ENCODE peak calls at places on chromosomes 11 and 22, in six cellular contexts. R, Y, L, V, Z and X are unnamed samples.

GRCh38 chr22:23193882-23194281 is 13.6 kb downstream of the BCR start:
- ATAC-seq in R (peak; percentile 42), Y (no peak), Z (no peak), L (no peak), V (no peak), X (no peak)

GRCh38 chr11:60852639-60853468 is 2.9 kb downstream of the PTGDR2 start:
- ATAC-seq in R (no peak), L (peak; percentile 80), V (no peak), Z (no peak), Y (no peak), X (no peak)

GRCh38 chr11:11568651-11569229 is 53.1 kb downstream of the GALNT18 start:
- ATAC-seq in V (no peak), Z (no peak), Y (no peak), L (no peak), R (no peak), X (no peak)

GRCh38 chr11:130611791-130612251 is 163.4 kb downstream of the ADAMTS15 start:
- ATAC-seq in Z (no peak), L (no peak), V (peak; percentile 46), R (no peak), Y (peak; percentile 90), X (no peak)

GRCh38 chr22:19530751-19531150 is 6.5 kb upstream of the CLDN5 start:
- ATAC-seq in V (no peak), L (no peak), Y (peak; percentile 30), Z (no peak), R (peak; percentile 13), X (no peak)

GRCh38 chr11:225734-226453 is 10.2 kb downstream of the SIRT3 start:
- ATAC-seq in Z (no peak), R (no peak), L (no peak), V (no peak), Y (no peak), X (no peak)

GRCh38 chr11:112882494-112883381 is 78.5 kb upstream of the NCAM1 start:
- ATAC-seq in L (no peak), Y (no peak), Z (peak; percentile 77), V (no peak), R (peak; percentile 84), X (no peak)

GRCh38 chr11:105589346-105589745 is 20.5 kb upstream of the GRIA4 start:
- ATAC-seq in L (no peak), R (no peak), V (no peak), Z (no peak), Y (no peak), X (no peak)

DNA sequence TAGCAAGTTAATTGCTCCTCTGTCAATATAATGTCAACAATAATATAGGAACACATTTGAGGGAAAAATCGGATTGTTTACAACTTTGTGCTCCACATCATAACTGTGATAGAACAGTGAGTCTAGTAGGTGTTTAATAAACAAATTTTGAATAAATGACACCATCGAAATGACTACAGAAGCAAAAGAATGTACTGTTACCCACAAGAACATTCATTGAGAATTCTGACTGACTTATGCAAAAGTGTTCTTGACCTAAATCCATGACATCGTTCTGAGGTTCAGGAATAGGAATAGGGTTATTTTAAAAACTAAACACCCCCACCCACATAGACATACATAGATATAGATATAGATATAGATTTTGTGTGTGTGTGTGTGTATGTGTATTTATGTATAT is 8.4 kb downstream of the LRRC4C start:
- ATAC-seq in L (no peak), Z (no peak), R (no peak), Y (no peak), V (no peak), X (no peak)
- H3K27ac ChIP-seq in L (no peak overlapping the region), Z (no peak overlapping the region), R (no peak overlapping the region), Y (no peak overlapping the region), V (no peak overlapping the region), X (no peak overlapping the region)

GRCh38 chr11:110434952-110435779 is 5.4 kb downstream of the FDX1 start:
- ATAC-seq in Z (no peak), L (no peak), Y (no peak), R (no peak), V (no peak), X (no peak)
- TF ChIP-seq CTCF in Z (no peak), L (no peak), Y (peak; percentile 37), R (no peak), V (peak; percentile 74), X (no peak)

GRCh38 chr22:40606306-40606705 is 30.2 kb downstream of the MRTFA start:
- ATAC-seq in Y (no peak), Z (no peak), R (no peak), L (peak; percentile 64), V (no peak), X (no peak)

GRCh38 chr22:40603088-40603605 is 33.4 kb downstream of the MRTFA start:
- ATAC-seq in R (no peak), V (peak; percentile 80), Y (peak; percentile 70), Z (no peak), L (peak; percentile 55), X (no peak)

GRCh38 chr22:40599731-40600130 is 36.8 kb downstream of the MRTFA start:
- ATAC-seq in R (no peak), L (no peak), Y (no peak), Z (no peak), V (no peak), X (no peak)

GRCh38 chr22:40605676-40606250 is 30.8 kb downstream of the MRTFA start:
- ATAC-seq in V (no peak), Y (no peak), L (peak; percentile 52), R (no peak), Z (no peak), X (no peak)

GRCh38 chr22:40602231-40602630 is 34.3 kb downstream of the MRTFA start:
- ATAC-seq in V (no peak), R (no peak), Y (no peak), Z (no peak), L (no peak), X (no peak)
- H3K27ac ChIP-seq in V (peak overlapping the region; percentile 63), R (no peak overlapping the region), Y (peak overlapping the region; percentile 79), Z (no peak overlapping the region), L (no peak overlapping the region), X (peak overlapping the region; percentile 5)

GRCh38 chr11:113906038-113906437 is 1.4 kb downstream of the HTR3B start:
- ATAC-seq in L (peak; percentile 85), V (peak; percentile 83), R (peak; percentile 39), Z (no peak), Y (peak; percentile 72), X (no peak)
- TF ChIP-seq CTCF in L (no peak), V (peak; percentile 56), R (no peak), Z (no peak), Y (peak; percentile 14), X (no peak)

DNA sequence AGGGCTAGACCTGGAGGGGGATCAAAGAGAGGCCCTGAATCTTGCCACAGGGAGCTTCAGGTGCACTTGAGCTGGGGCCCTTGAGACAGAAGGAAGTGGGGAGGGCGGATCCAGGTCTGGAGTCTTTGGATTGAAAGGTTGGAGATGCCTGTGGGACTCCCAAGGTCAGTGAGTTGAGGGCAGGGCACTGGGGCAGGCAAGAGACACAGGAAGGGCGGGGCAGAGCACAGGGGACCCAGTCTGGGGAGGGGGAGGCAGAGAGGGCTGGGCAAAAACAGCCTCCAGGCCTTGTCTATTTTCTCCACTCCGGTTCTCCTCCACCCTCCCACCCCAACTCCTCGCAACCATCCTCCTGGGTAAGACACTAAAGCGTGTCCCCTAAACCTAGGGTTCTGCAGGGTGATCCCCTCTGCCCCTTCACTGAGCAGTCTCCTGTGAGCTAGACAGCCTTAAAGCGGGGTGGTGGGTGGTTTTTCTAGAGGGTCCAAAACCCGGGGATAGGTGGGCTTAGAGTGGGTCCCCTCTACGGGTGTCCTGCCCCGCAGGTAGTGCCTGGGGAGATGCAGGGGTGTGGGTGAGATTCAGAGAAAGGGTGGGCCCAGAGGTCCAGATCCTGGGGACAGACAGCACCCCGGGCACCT is 38.6 kb upstream of the CELSR1 start:
- ATAC-seq in R (peak; percentile 3), V (peak; percentile 39), Z (peak; percentile 29), Y (peak; percentile 43), L (peak; percentile 4), X (no peak)
- H3K27ac ChIP-seq in R (peak overlapping the region; percentile 77), V (peak overlapping the region; percentile 77), Z (peak overlapping the region; percentile 86), Y (peak overlapping the region; percentile 99), L (peak overlapping the region; percentile 97), X (no peak overlapping the region)

GRCh38 chr11:81497202-81497804 is 1236.4 kb downstream of the FAM181B start:
- ATAC-seq in R (no peak), V (no peak), L (peak; percentile 48), Z (no peak), Y (no peak), X (no peak)
- TF ChIP-seq CTCF in R (peak; percentile 64), V (peak; percentile 76), L (peak; percentile 53), Z (peak; percentile 34), Y (peak; percentile 42), X (peak; percentile 55)

GRCh38 chr11:66912963-66913362 is 45.2 kb downstream of the PC start:
- ATAC-seq in Y (no peak), Z (no peak), R (no peak), L (no peak), V (no peak), X (no peak)

GRCh38 chr11:66912361-66912760 is 45.8 kb downstream of the PC start:
- ATAC-seq in Z (no peak), V (no peak), Y (no peak), R (no peak), L (no peak), X (no peak)

GRCh38 chr11:66915866-66916265 is 42.3 kb downstream of the PC start:
- ATAC-seq in Y (peak; percentile 28), V (peak; percentile 47), R (no peak), L (no peak), Z (no peak), X (no peak)

GRCh38 chr11:66915046-66915832 is 42.9 kb downstream of the PC start:
- ATAC-seq in L (no peak), Z (no peak), V (peak; percentile 52), R (no peak), Y (peak; percentile 57), X (no peak)

GRCh38 chr11:66914505-66914904 is 43.7 kb downstream of the PC start:
- ATAC-seq in R (no peak), Y (no peak), L (no peak), Z (no peak), V (no peak), X (no peak)
- H3K27ac ChIP-seq in R (no peak overlapping the region), Y (peak overlapping the region; percentile 70), L (no peak overlapping the region), Z (no peak overlapping the region), V (no peak overlapping the region), X (no peak overlapping the region)